ENCODE peak calls at places on chromosomes 6 and 20, in five cellular contexts. G is CD8-positive, alpha-beta T cell; M is mesenchymal stem cell; W is IMR-90; K is breast epithelium. N is an unnamed sample. For H3K4me1, the result is how much of the 10 kb centered on the place peaks cover.

GRCh38 chr6:32081168-32081624 is 27.9 kb downstream of the TNXB start:
- DNase-seq in G (no peak), M (peak), W (peak), K (no peak), N (no peak)

GRCh38 chr20:43893930-43894329 is 20.7 kb upstream of the TOX2 start:
- DNase-seq in G (no peak), M (no peak), W (peak), K (no peak), N (no peak)

GRCh38 chr6:134177236-134177635 is 124.8 kb upstream of the SLC2A12 start:
- DNase-seq in G (no peak), M (no peak), W (no peak), K (no peak), N (no peak)

GRCh38 chr6:53134601-53135235 is 13.9 kb downstream of the GCM1 start:
- DNase-seq in G (no peak), M (no peak), W (no peak), K (no peak), N (no peak)

GRCh38 chr20:1876975-1877603 is 18.1 kb upstream of the SIRPA start:
- DNase-seq in G (no peak), M (no peak), W (peak), K (no peak), N (no peak)

GRCh38 chr20:19775353-19776201 is 17.5 kb downstream of the RIN2 start:
- DNase-seq in G (no peak), M (no peak), W (no peak), K (no peak), N (no peak)

GRCh38 chr6:89281779-89282246 is 33.3 kb downstream of the GABRR2 start:
- DNase-seq in G (peak), M (peak), W (peak), K (no peak), N (peak)

GRCh38 chr6:158959552-158959951 is 40.5 kb downstream of the RSPH3 start:
- DNase-seq in G (no peak), M (no peak), W (no peak), K (no peak), N (no peak)

GRCh38 chr20:6636209-6637159 is 131.0 kb upstream of the BMP2 start:
- DNase-seq in G (no peak), M (peak), W (peak), K (no peak), N (peak)

GRCh38 chr6:22108199-22108598 is 188.6 kb downstream of the PRL start:
- DNase-seq in G (no peak), M (peak), W (no peak), K (no peak), N (no peak)

GRCh38 chr6:157272372-157272771 is 50.9 kb downstream of the TMEM242 start:
- DNase-seq in G (no peak), M (no peak), W (no peak), K (no peak), N (no peak)

GRCh38 chr6:161487694-161488093 is 213.8 kb upstream of the AGPAT4 start:
- DNase-seq in G (no peak), M (no peak), W (no peak), K (no peak), N (no peak)

GRCh38 chr6:24205020-24205492 is 79.0 kb downstream of the NRSN1 start:
- DNase-seq in G (no peak), M (peak), W (peak), K (no peak), N (no peak)

GRCh38 chr20:50317116-50317515 is 126.5 kb downstream of the CEBPB start:
- DNase-seq in G (no peak), M (no peak), W (no peak), K (no peak), N (no peak)

GRCh38 chr20:63178889-63179751 is 36.8 kb downstream of the YTHDF1 start:
- DNase-seq in G (peak), M (peak), W (peak), K (no peak), N (peak)

GRCh38 chr6:64750910-64751309 is 956.1 kb downstream of the EYS start:
- DNase-seq in G (no peak), M (no peak), W (no peak), K (no peak), N (no peak)

GRCh38 chr6:166221040-166221439 is 53.4 kb upstream of the TBXT start:
- DNase-seq in G (peak), M (no peak), W (no peak), K (no peak), N (no peak)

GRCh38 chr20:20366896-20367680 is 816 bp upstream of the INSM1 start:
- DNase-seq in G (no peak), M (no peak), W (no peak), K (no peak), N (no peak)

GRCh38 chr6:78749326-78749725 is 118.0 kb upstream of the IRAK1BP1 start:
- DNase-seq in G (no peak), M (no peak), W (peak), K (no peak), N (no peak)

GRCh38 chr20:63957004-63957689 is 931 bp upstream of the UCKL1 start:
- DNase-seq in G (peak), M (peak), W (peak), K (no peak), N (peak)

GRCh38 chr20:51446656-51447055 is 95.9 kb downstream of the NFATC2 start:
- DNase-seq in G (no peak), M (peak), W (peak), K (no peak), N (no peak)

GRCh38 chr6:168208854-168209253 is 110.7 kb downstream of the DACT2 start:
- DNase-seq in G (no peak), M (no peak), W (no peak), K (no peak), N (no peak)

GRCh38 chr6:3195695-3196497 is 31.6 kb downstream of the TUBB2B start:
- DNase-seq in G (no peak), M (no peak), W (no peak), K (no peak), N (no peak)

GRCh38 chr6:87909849-87910248 is 137.8 kb upstream of the SPACA1 start:
- DNase-seq in G (no peak), M (no peak), W (peak), K (no peak), N (no peak)

GRCh38 chr6:28880894-28881780 is 42.6 kb downstream of the TRIM27 start:
- DNase-seq in G (peak), M (peak), W (peak), K (peak), N (no peak)

GRCh38 chr6:33827546-33828451 is 24.0 kb upstream of the MLN start:
- DNase-seq in G (no peak), M (peak), W (peak), K (no peak), N (no peak)

GRCh38 chr6:30700340-30700739 is 9.6 kb upstream of the NRM start:
- DNase-seq in G (no peak), M (no peak), W (no peak), K (no peak), N (no peak)

GRCh38 chr20:7650481-7650880 is 289.8 kb downstream of the HAO1 start:
- DNase-seq in G (no peak), M (peak), W (no peak), K (no peak), N (no peak)

GRCh38 chr6:138957903-138958302 is 30.1 kb downstream of the REPS1 start:
- DNase-seq in G (no peak), M (no peak), W (no peak), K (no peak), N (no peak)
- H3K27ac ChIP-seq in G (no peak), M (no peak), W (no peak), K (peak), N (no peak)

GRCh38 chr6:143962644-143962929 is 45.5 kb downstream of the PLAGL1 start:
- DNase-seq in G (no peak), M (peak), W (peak), K (no peak), N (no peak)
- H3K4me1 ChIP-seq in G (under half), M (under half), W (under half), K (under half), N (under half)

GRCh38 chr20:21534453-21534852 is 20.6 kb upstream of the NKX2-2 start:
- DNase-seq in G (no peak), M (no peak), W (no peak), K (no peak), N (no peak)
- H3K27ac ChIP-seq in G (no peak), M (no peak), W (no peak), K (no peak), N (no peak)

DNA sequence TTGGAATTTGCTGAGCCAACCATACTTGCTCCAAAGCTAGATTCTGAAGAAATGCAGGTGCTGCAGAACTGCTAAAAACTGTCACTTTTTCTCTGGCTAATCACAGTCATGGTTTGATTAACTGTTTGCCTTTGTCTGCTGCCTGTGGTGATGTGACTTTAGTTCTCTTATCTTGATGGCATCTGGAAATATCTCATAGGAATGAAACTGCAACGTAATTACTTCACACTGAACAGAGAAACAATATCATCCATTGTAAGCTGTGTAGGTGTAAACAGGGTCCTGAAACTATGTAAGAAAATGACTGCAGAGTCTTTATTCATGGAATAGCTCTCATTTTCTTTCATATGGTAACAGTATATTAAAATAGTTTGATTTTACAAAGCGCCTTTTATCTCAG is 721.9 kb upstream of the HS3ST5 start:
- DNase-seq in G (no peak), M (no peak), W (no peak), K (no peak), N (no peak)
- H3K4me1 ChIP-seq in G (under half), M (under half), W (under half), K (under half), N (under half)

GRCh38 chr6:12262236-12263061 is 27.7 kb upstream of the EDN1 start:
- DNase-seq in G (no peak), M (no peak), W (no peak), K (no peak), N (no peak)

GRCh38 chr6:12263403-12263802 is 26.8 kb upstream of the EDN1 start:
- DNase-seq in G (no peak), M (no peak), W (no peak), K (no peak), N (no peak)

GRCh38 chr6:12260458-12261041 is 29.6 kb upstream of the EDN1 start:
- DNase-seq in G (no peak), M (no peak), W (no peak), K (no peak), N (no peak)

GRCh38 chr6:12258591-12258990 is 31.6 kb upstream of the EDN1 start:
- DNase-seq in G (no peak), M (no peak), W (peak), K (no peak), N (no peak)

DNA sequence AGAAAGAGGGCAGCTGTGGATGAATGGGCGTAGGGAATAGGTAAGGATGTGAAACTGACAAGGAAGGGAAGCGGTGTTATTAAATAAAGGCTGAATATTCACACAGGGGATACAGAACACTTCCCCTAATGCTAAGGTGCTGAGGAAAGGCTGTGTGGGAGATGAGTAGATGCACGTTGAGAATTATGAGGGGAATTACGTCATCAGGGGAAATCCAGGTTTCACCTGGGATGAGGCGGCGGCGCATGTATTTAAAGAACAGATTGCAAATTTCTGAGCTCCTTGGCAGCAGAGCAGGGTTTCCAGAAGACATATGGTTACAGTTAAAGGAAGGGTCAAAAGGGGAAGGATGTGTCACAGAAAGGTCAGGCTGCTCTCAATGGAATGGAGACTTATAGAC is 28.7 kb upstream of the EDN1 start:
- DNase-seq in G (no peak), M (no peak), W (no peak), K (no peak), N (no peak)
- H3K27ac ChIP-seq in G (no peak), M (no peak), W (no peak), K (no peak), N (no peak)

N was measured in upper lobe of left lung.